ENCODE peak calls at places on chromosomes 5 and 9, in four cellular contexts. One of them, this sample, is unnamed.

GRCh38 chr9:78575791-78576190 is 278.9 kb downstream of the PSAT1 start:
- DNase-seq in K562: no peak
- DNase-seq in A549: no peak
- DNase-seq in HepG2: no peak
- DNase-seq in this sample: no peak

GRCh38 chr5:37834542-37835399 is 5.1 kb downstream of the GDNF start:
- DNase-seq in HepG2: no peak
- DNase-seq in K562: no peak
- DNase-seq in A549: no peak
- DNase-seq in this sample: peak

GRCh38 chr9:8552732-8553131 is 753.2 kb upstream of the DMAC1 start:
- DNase-seq in A549: no peak
- DNase-seq in K562: no peak
- DNase-seq in HepG2: no peak
- DNase-seq in this sample: no peak

GRCh38 chr5:61159841-61160240 is 2.4 kb downstream of the SMIM15 start:
- DNase-seq in HepG2: no peak
- DNase-seq in A549: no peak
- DNase-seq in K562: no peak
- DNase-seq in this sample: no peak

GRCh38 chr5:137310051-137310730 is 188.9 kb downstream of the SPOCK1 start:
- DNase-seq in HepG2: no peak
- DNase-seq in A549: peak
- DNase-seq in K562: no peak
- DNase-seq in this sample: no peak

GRCh38 chr5:14405706-14406553 is 175.7 kb upstream of the OTULINL start:
- DNase-seq in K562: no peak
- DNase-seq in A549: no peak
- DNase-seq in HepG2: no peak
- DNase-seq in this sample: no peak

GRCh38 chr5:9513825-9514224 is 32.0 kb downstream of the SEMA5A start:
- DNase-seq in K562: no peak
- DNase-seq in A549: no peak
- DNase-seq in HepG2: no peak
- DNase-seq in this sample: peak

GRCh38 chr5:169286572-169287325 is 14.2 kb downstream of the SLIT3 start:
- DNase-seq in K562: no peak
- DNase-seq in HepG2: no peak
- DNase-seq in A549: no peak
- DNase-seq in this sample: no peak

GRCh38 chr9:87443461-87443860 is 54.2 kb upstream of the DAPK1 start:
- DNase-seq in A549: no peak
- DNase-seq in K562: no peak
- DNase-seq in HepG2: no peak
- DNase-seq in this sample: no peak

GRCh38 chr9:30522486-30522885 is 1862.0 kb upstream of the ACO1 start:
- DNase-seq in HepG2: no peak
- DNase-seq in K562: no peak
- DNase-seq in A549: no peak
- DNase-seq in this sample: no peak
- TF ChIP-seq HMGXB4 in HepG2: no peak
- TF ChIP-seq HMGXB4 in K562: no peak
- TF ChIP-seq HMGXB4 in A549: no peak
- TF ChIP-seq HMGXB4 in this sample: no peak

GRCh38 chr5:127011961-127012644 is 18.3 kb downstream of the MARCHF3 start:
- DNase-seq in K562: no peak
- DNase-seq in HepG2: no peak
- DNase-seq in A549: no peak
- DNase-seq in this sample: no peak
- TF ChIP-seq HMGXB4 in K562: no peak
- TF ChIP-seq HMGXB4 in HepG2: no peak
- TF ChIP-seq HMGXB4 in A549: no peak
- TF ChIP-seq HMGXB4 in this sample: no peak

DNA sequence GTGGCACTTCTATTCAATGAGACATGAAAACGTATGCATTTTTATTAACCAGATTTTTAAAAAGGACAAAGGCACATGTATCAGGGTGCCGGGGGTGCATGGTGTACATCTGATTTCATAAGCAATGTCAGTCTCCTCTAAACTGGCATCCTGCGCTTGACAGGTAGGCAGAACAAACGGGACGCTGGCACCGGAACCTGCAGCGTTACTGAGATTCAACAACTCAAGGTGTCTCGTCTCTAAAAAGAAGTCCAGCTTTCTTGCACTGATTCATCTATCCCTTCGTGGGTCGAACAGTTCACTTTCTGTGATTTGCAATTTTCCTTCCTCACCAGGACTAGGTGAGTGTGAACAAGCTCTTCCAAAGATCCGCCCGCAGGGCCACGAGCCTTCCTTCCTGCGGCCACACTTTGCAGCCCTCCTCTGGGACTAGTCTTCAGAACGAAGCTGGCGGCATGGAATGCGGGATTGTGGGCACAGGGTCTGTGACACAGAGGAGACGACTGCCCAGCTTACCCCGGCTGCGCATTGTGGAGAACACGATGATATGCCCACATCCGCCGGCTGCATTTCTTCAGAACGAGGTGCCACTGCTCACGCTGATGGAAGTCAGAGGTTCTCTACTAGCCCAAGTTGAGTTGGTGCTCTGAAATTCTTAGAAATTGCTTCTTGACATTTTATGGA is 7.2 kb downstream of the SLC6A3 start:
- DNase-seq in A549: no peak
- DNase-seq in HepG2: no peak
- DNase-seq in K562: no peak
- DNase-seq in this sample: no peak
- TF ChIP-seq HMGXB4 in A549: no peak
- TF ChIP-seq HMGXB4 in HepG2: no peak
- TF ChIP-seq HMGXB4 in K562: no peak
- TF ChIP-seq HMGXB4 in this sample: no peak

GRCh38 chr5:157126-157715 is 34.1 kb upstream of the LRRC14B start:
- DNase-seq in HepG2: no peak
- DNase-seq in A549: no peak
- DNase-seq in K562: no peak
- DNase-seq in this sample: no peak
- TF ChIP-seq HMGXB4 in HepG2: no peak
- TF ChIP-seq HMGXB4 in A549: no peak
- TF ChIP-seq HMGXB4 in K562: no peak
- TF ChIP-seq HMGXB4 in this sample: no peak

DNA sequence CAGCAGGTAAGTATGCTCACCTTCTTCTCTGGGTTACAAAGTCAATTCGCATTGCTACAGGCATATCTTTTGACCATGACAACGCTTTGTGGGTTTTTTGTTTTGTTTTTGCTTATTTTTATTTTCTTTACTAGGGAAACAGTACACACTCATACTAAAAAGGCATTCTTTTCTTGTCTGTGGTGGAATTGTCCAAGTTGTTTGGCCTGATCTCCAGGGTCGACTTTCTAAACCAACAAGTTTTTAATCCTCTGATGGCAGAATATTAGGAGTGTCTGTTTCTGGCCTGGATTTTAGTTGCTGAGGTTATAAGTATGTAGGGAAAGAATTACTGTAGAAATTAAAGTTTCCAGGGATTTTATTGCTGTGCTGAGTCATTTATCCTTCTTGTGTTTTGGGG is 218.4 kb downstream of the TAF11L14 start:
- DNase-seq in HepG2: no peak
- DNase-seq in K562: no peak
- DNase-seq in A549: no peak
- DNase-seq in this sample: no peak
- TF ChIP-seq HMGXB4 in HepG2: no peak
- TF ChIP-seq HMGXB4 in K562: no peak
- TF ChIP-seq HMGXB4 in A549: no peak
- TF ChIP-seq HMGXB4 in this sample: no peak

This sample was measured in WTC11.